ENCODE peak calls at places on chromosome 2, in ten cellular contexts. One of them, this sample, is unnamed.

GRCh38 chr2:118065015-118065666 is 23.1 kb upstream of the INSIG2 start:
- DNase-seq in neuronal stem cell: no peak
- DNase-seq in fibroblast of lung: no peak
- DNase-seq in iris pigment epithelial cell: no peak
- DNase-seq in SW480: no peak
- DNase-seq in natural killer cell: no peak
- DNase-seq in stimulated activated CD8-positive, alpha-beta memory T cell treated with anti-CD3 and anti-CD28 coated beads, Interleukin-15, amount 100 ng/mL, for 24 hours: no peak
- DNase-seq in AG08396: no peak
- DNase-seq in H9: no peak
- DNase-seq in endodermal cell: no peak
- DNase-seq in this sample: no peak

GRCh38 chr2:241514545-241514944 is 6.2 kb upstream of the STK25 start:
- DNase-seq in stimulated activated CD8-positive, alpha-beta memory T cell treated with anti-CD3 and anti-CD28 coated beads, Interleukin-15, amount 100 ng/mL, for 24 hours: no peak
- DNase-seq in AG08396: no peak
- DNase-seq in H9: no peak
- DNase-seq in endodermal cell: no peak
- DNase-seq in natural killer cell: no peak
- DNase-seq in SW480: no peak
- DNase-seq in neuronal stem cell: no peak
- DNase-seq in fibroblast of lung: no peak
- DNase-seq in iris pigment epithelial cell: peak; percentile 43
- DNase-seq in this sample: no peak

GRCh38 chr2:99439989-99440388 is 49.8 kb downstream of the REV1 start:
- DNase-seq in fibroblast of lung: no peak
- DNase-seq in natural killer cell: no peak
- DNase-seq in AG08396: no peak
- DNase-seq in H9: no peak
- DNase-seq in SW480: no peak
- DNase-seq in stimulated activated CD8-positive, alpha-beta memory T cell treated with anti-CD3 and anti-CD28 coated beads, Interleukin-15, amount 100 ng/mL, for 24 hours: no peak
- DNase-seq in neuronal stem cell: no peak
- DNase-seq in endodermal cell: no peak
- DNase-seq in iris pigment epithelial cell: no peak
- DNase-seq in this sample: no peak

GRCh38 chr2:52831216-52831615 is 936.4 kb upstream of the CHAC2 start:
- DNase-seq in natural killer cell: no peak
- DNase-seq in stimulated activated CD8-positive, alpha-beta memory T cell treated with anti-CD3 and anti-CD28 coated beads, Interleukin-15, amount 100 ng/mL, for 24 hours: no peak
- DNase-seq in AG08396: no peak
- DNase-seq in fibroblast of lung: no peak
- DNase-seq in H9: no peak
- DNase-seq in iris pigment epithelial cell: no peak
- DNase-seq in endodermal cell: no peak
- DNase-seq in neuronal stem cell: no peak
- DNase-seq in SW480: no peak
- DNase-seq in this sample: no peak

GRCh38 chr2:152647417-152648010 is 69.7 kb downstream of the PRPF40A start:
- DNase-seq in SW480: peak; percentile 80
- DNase-seq in H9: no peak
- DNase-seq in AG08396: peak; percentile 21
- DNase-seq in natural killer cell: no peak
- DNase-seq in stimulated activated CD8-positive, alpha-beta memory T cell treated with anti-CD3 and anti-CD28 coated beads, Interleukin-15, amount 100 ng/mL, for 24 hours: no peak
- DNase-seq in fibroblast of lung: peak; percentile 68
- DNase-seq in neuronal stem cell: no peak
- DNase-seq in endodermal cell: no peak
- DNase-seq in iris pigment epithelial cell: peak; percentile 32
- DNase-seq in this sample: peak; percentile 30

GRCh38 chr2:111930875-111931274 is 32.5 kb downstream of the MERTK start:
- DNase-seq in stimulated activated CD8-positive, alpha-beta memory T cell treated with anti-CD3 and anti-CD28 coated beads, Interleukin-15, amount 100 ng/mL, for 24 hours: no peak
- DNase-seq in H9: no peak
- DNase-seq in AG08396: peak; percentile 21
- DNase-seq in SW480: no peak
- DNase-seq in neuronal stem cell: no peak
- DNase-seq in fibroblast of lung: peak; percentile 56
- DNase-seq in endodermal cell: no peak
- DNase-seq in natural killer cell: no peak
- DNase-seq in iris pigment epithelial cell: peak; percentile 71
- DNase-seq in this sample: no peak

GRCh38 chr2:171095014-171095582 is 65.6 kb downstream of the TLK1 start:
- DNase-seq in AG08396: no peak
- DNase-seq in fibroblast of lung: no peak
- DNase-seq in natural killer cell: no peak
- DNase-seq in SW480: no peak
- DNase-seq in H9: no peak
- DNase-seq in iris pigment epithelial cell: no peak
- DNase-seq in neuronal stem cell: no peak
- DNase-seq in stimulated activated CD8-positive, alpha-beta memory T cell treated with anti-CD3 and anti-CD28 coated beads, Interleukin-15, amount 100 ng/mL, for 24 hours: no peak
- DNase-seq in endodermal cell: no peak
- DNase-seq in this sample: no peak

GRCh38 chr2:37376421-37377186 is 32.2 kb downstream of the QPCT start:
- DNase-seq in neuronal stem cell: no peak
- DNase-seq in H9: no peak
- DNase-seq in SW480: peak; percentile 98
- DNase-seq in stimulated activated CD8-positive, alpha-beta memory T cell treated with anti-CD3 and anti-CD28 coated beads, Interleukin-15, amount 100 ng/mL, for 24 hours: no peak
- DNase-seq in natural killer cell: no peak
- DNase-seq in iris pigment epithelial cell: peak; percentile 22
- DNase-seq in endodermal cell: no peak
- DNase-seq in AG08396: peak; percentile 65
- DNase-seq in fibroblast of lung: peak; percentile 94
- DNase-seq in this sample: peak; percentile 91

GRCh38 chr2:96207073-96207777 is 1.4 kb downstream of the STARD7 start:
- DNase-seq in AG08396: no peak
- DNase-seq in neuronal stem cell: no peak
- DNase-seq in endodermal cell: no peak
- DNase-seq in iris pigment epithelial cell: peak; percentile 26
- DNase-seq in natural killer cell: no peak
- DNase-seq in fibroblast of lung: no peak
- DNase-seq in H9: no peak
- DNase-seq in SW480: no peak
- DNase-seq in stimulated activated CD8-positive, alpha-beta memory T cell treated with anti-CD3 and anti-CD28 coated beads, Interleukin-15, amount 100 ng/mL, for 24 hours: no peak
- DNase-seq in this sample: no peak

GRCh38 chr2:6826081-6826913 is 39.4 kb downstream of the CMPK2 start:
- DNase-seq in neuronal stem cell: no peak
- DNase-seq in fibroblast of lung: peak; percentile 67
- DNase-seq in H9: no peak
- DNase-seq in endodermal cell: peak; percentile 81
- DNase-seq in natural killer cell: peak; percentile 23
- DNase-seq in stimulated activated CD8-positive, alpha-beta memory T cell treated with anti-CD3 and anti-CD28 coated beads, Interleukin-15, amount 100 ng/mL, for 24 hours: peak; percentile 9
- DNase-seq in AG08396: peak; percentile 40
- DNase-seq in SW480: peak; percentile 30
- DNase-seq in iris pigment epithelial cell: peak; percentile 89
- DNase-seq in this sample: peak; percentile 37

GRCh38 chr2:16971722-16972234 is 306.1 kb upstream of the CYRIA start:
- DNase-seq in AG08396: no peak
- DNase-seq in iris pigment epithelial cell: no peak
- DNase-seq in endodermal cell: no peak
- DNase-seq in natural killer cell: no peak
- DNase-seq in H9: no peak
- DNase-seq in SW480: no peak
- DNase-seq in stimulated activated CD8-positive, alpha-beta memory T cell treated with anti-CD3 and anti-CD28 coated beads, Interleukin-15, amount 100 ng/mL, for 24 hours: no peak
- DNase-seq in fibroblast of lung: no peak
- DNase-seq in neuronal stem cell: no peak
- DNase-seq in this sample: no peak

GRCh38 chr2:187842978-187843847 is 289.0 kb upstream of the TFPI start:
- DNase-seq in SW480: peak; percentile 28
- DNase-seq in AG08396: peak; percentile 28
- DNase-seq in natural killer cell: no peak
- DNase-seq in H9: no peak
- DNase-seq in iris pigment epithelial cell: peak; percentile 81
- DNase-seq in stimulated activated CD8-positive, alpha-beta memory T cell treated with anti-CD3 and anti-CD28 coated beads, Interleukin-15, amount 100 ng/mL, for 24 hours: no peak
- DNase-seq in fibroblast of lung: peak; percentile 86
- DNase-seq in endodermal cell: no peak
- DNase-seq in neuronal stem cell: peak; percentile 57
- DNase-seq in this sample: peak; percentile 38

GRCh38 chr2:203774760-203775159 is 68.3 kb downstream of the CD28 start:
- DNase-seq in iris pigment epithelial cell: no peak
- DNase-seq in neuronal stem cell: no peak
- DNase-seq in natural killer cell: no peak
- DNase-seq in stimulated activated CD8-positive, alpha-beta memory T cell treated with anti-CD3 and anti-CD28 coated beads, Interleukin-15, amount 100 ng/mL, for 24 hours: no peak
- DNase-seq in SW480: no peak
- DNase-seq in endodermal cell: no peak
- DNase-seq in fibroblast of lung: no peak
- DNase-seq in H9: no peak
- DNase-seq in AG08396: no peak
- DNase-seq in this sample: no peak

GRCh38 chr2:12498703-12499102 is 218.0 kb upstream of the TRIB2 start:
- DNase-seq in AG08396: peak; percentile 28
- DNase-seq in iris pigment epithelial cell: no peak
- DNase-seq in stimulated activated CD8-positive, alpha-beta memory T cell treated with anti-CD3 and anti-CD28 coated beads, Interleukin-15, amount 100 ng/mL, for 24 hours: no peak
- DNase-seq in neuronal stem cell: no peak
- DNase-seq in H9: no peak
- DNase-seq in fibroblast of lung: peak; percentile 33
- DNase-seq in SW480: peak; percentile 31
- DNase-seq in natural killer cell: no peak
- DNase-seq in endodermal cell: no peak
- DNase-seq in this sample: peak; percentile 69

GRCh38 chr2:15145046-15145817 is 415.9 kb downstream of the NBAS start:
- DNase-seq in iris pigment epithelial cell: no peak
- DNase-seq in AG08396: no peak
- DNase-seq in endodermal cell: no peak
- DNase-seq in stimulated activated CD8-positive, alpha-beta memory T cell treated with anti-CD3 and anti-CD28 coated beads, Interleukin-15, amount 100 ng/mL, for 24 hours: no peak
- DNase-seq in natural killer cell: no peak
- DNase-seq in H9: no peak
- DNase-seq in fibroblast of lung: no peak
- DNase-seq in SW480: no peak
- DNase-seq in neuronal stem cell: no peak
- DNase-seq in this sample: no peak

GRCh38 chr2:101558740-101559508 is 84.0 kb upstream of the RFX8 start:
- DNase-seq in iris pigment epithelial cell: peak; percentile 82
- DNase-seq in stimulated activated CD8-positive, alpha-beta memory T cell treated with anti-CD3 and anti-CD28 coated beads, Interleukin-15, amount 100 ng/mL, for 24 hours: no peak
- DNase-seq in AG08396: peak; percentile 71
- DNase-seq in neuronal stem cell: no peak
- DNase-seq in natural killer cell: no peak
- DNase-seq in SW480: no peak
- DNase-seq in fibroblast of lung: peak; percentile 93
- DNase-seq in H9: no peak
- DNase-seq in endodermal cell: no peak
- DNase-seq in this sample: no peak

GRCh38 chr2:8522682-8523081 is 159.2 kb upstream of the ID2 start:
- DNase-seq in iris pigment epithelial cell: no peak
- DNase-seq in AG08396: no peak
- DNase-seq in endodermal cell: no peak
- DNase-seq in natural killer cell: no peak
- DNase-seq in stimulated activated CD8-positive, alpha-beta memory T cell treated with anti-CD3 and anti-CD28 coated beads, Interleukin-15, amount 100 ng/mL, for 24 hours: no peak
- DNase-seq in neuronal stem cell: no peak
- DNase-seq in fibroblast of lung: no peak
- DNase-seq in SW480: no peak
- DNase-seq in H9: no peak
- DNase-seq in this sample: no peak

GRCh38 chr2:203918839-203919238 is 17.7 kb upstream of the ICOS start:
- DNase-seq in SW480: no peak
- DNase-seq in stimulated activated CD8-positive, alpha-beta memory T cell treated with anti-CD3 and anti-CD28 coated beads, Interleukin-15, amount 100 ng/mL, for 24 hours: no peak
- DNase-seq in iris pigment epithelial cell: no peak
- DNase-seq in AG08396: no peak
- DNase-seq in endodermal cell: no peak
- DNase-seq in fibroblast of lung: no peak
- DNase-seq in H9: no peak
- DNase-seq in neuronal stem cell: no peak
- DNase-seq in natural killer cell: no peak
- DNase-seq in this sample: no peak

GRCh38 chr2:31379747-31380146 is 34.8 kb downstream of the XDH start:
- DNase-seq in fibroblast of lung: no peak
- DNase-seq in iris pigment epithelial cell: no peak
- DNase-seq in endodermal cell: no peak
- DNase-seq in natural killer cell: no peak
- DNase-seq in neuronal stem cell: no peak
- DNase-seq in AG08396: no peak
- DNase-seq in stimulated activated CD8-positive, alpha-beta memory T cell treated with anti-CD3 and anti-CD28 coated beads, Interleukin-15, amount 100 ng/mL, for 24 hours: no peak
- DNase-seq in SW480: no peak
- DNase-seq in H9: no peak
- DNase-seq in this sample: no peak

GRCh38 chr2:205898744-205899143 is 187.2 kb downstream of the INO80D start:
- DNase-seq in SW480: no peak
- DNase-seq in stimulated activated CD8-positive, alpha-beta memory T cell treated with anti-CD3 and anti-CD28 coated beads, Interleukin-15, amount 100 ng/mL, for 24 hours: no peak
- DNase-seq in H9: no peak
- DNase-seq in neuronal stem cell: no peak
- DNase-seq in iris pigment epithelial cell: no peak
- DNase-seq in AG08396: no peak
- DNase-seq in endodermal cell: no peak
- DNase-seq in natural killer cell: no peak
- DNase-seq in fibroblast of lung: no peak
- DNase-seq in this sample: no peak

GRCh38 chr2:150357770-150358467 is 129.5 kb downstream of the RND3 start:
- DNase-seq in AG08396: no peak
- DNase-seq in neuronal stem cell: no peak
- DNase-seq in H9: no peak
- DNase-seq in fibroblast of lung: no peak
- DNase-seq in natural killer cell: no peak
- DNase-seq in stimulated activated CD8-positive, alpha-beta memory T cell treated with anti-CD3 and anti-CD28 coated beads, Interleukin-15, amount 100 ng/mL, for 24 hours: no peak
- DNase-seq in endodermal cell: no peak
- DNase-seq in iris pigment epithelial cell: peak; percentile 42
- DNase-seq in SW480: no peak
- DNase-seq in this sample: no peak

GRCh38 chr2:229160180-229160579 is 110.9 kb downstream of the PID1 start:
- DNase-seq in neuronal stem cell: no peak
- DNase-seq in H9: no peak
- DNase-seq in endodermal cell: no peak
- DNase-seq in natural killer cell: no peak
- DNase-seq in fibroblast of lung: no peak
- DNase-seq in iris pigment epithelial cell: no peak
- DNase-seq in SW480: no peak
- DNase-seq in stimulated activated CD8-positive, alpha-beta memory T cell treated with anti-CD3 and anti-CD28 coated beads, Interleukin-15, amount 100 ng/mL, for 24 hours: no peak
- DNase-seq in AG08396: no peak
- DNase-seq in this sample: no peak

GRCh38 chr2:209191139-209191538 is 232.7 kb upstream of the MAP2 start:
- DNase-seq in natural killer cell: no peak
- DNase-seq in neuronal stem cell: no peak
- DNase-seq in iris pigment epithelial cell: no peak
- DNase-seq in AG08396: no peak
- DNase-seq in endodermal cell: no peak
- DNase-seq in SW480: no peak
- DNase-seq in stimulated activated CD8-positive, alpha-beta memory T cell treated with anti-CD3 and anti-CD28 coated beads, Interleukin-15, amount 100 ng/mL, for 24 hours: no peak
- DNase-seq in H9: no peak
- DNase-seq in fibroblast of lung: no peak
- DNase-seq in this sample: no peak

GRCh38 chr2:80489718-80490117 is 185.2 kb upstream of the LRRTM1 start:
- DNase-seq in endodermal cell: no peak
- DNase-seq in natural killer cell: no peak
- DNase-seq in stimulated activated CD8-positive, alpha-beta memory T cell treated with anti-CD3 and anti-CD28 coated beads, Interleukin-15, amount 100 ng/mL, for 24 hours: no peak
- DNase-seq in AG08396: peak; percentile 17
- DNase-seq in neuronal stem cell: no peak
- DNase-seq in iris pigment epithelial cell: peak; percentile 77
- DNase-seq in SW480: no peak
- DNase-seq in fibroblast of lung: peak; percentile 19
- DNase-seq in H9: no peak
- DNase-seq in this sample: peak; percentile 6

GRCh38 chr2:45874324-45874723 is 222.8 kb downstream of the PRKCE start:
- DNase-seq in endodermal cell: no peak
- DNase-seq in AG08396: no peak
- DNase-seq in neuronal stem cell: no peak
- DNase-seq in fibroblast of lung: no peak
- DNase-seq in natural killer cell: no peak
- DNase-seq in stimulated activated CD8-positive, alpha-beta memory T cell treated with anti-CD3 and anti-CD28 coated beads, Interleukin-15, amount 100 ng/mL, for 24 hours: no peak
- DNase-seq in H9: no peak
- DNase-seq in SW480: no peak
- DNase-seq in iris pigment epithelial cell: no peak
- DNase-seq in this sample: no peak

GRCh38 chr2:9975328-9975727 is 23.8 kb downstream of the GRHL1 start:
- DNase-seq in AG08396: no peak
- DNase-seq in natural killer cell: no peak
- DNase-seq in endodermal cell: no peak
- DNase-seq in stimulated activated CD8-positive, alpha-beta memory T cell treated with anti-CD3 and anti-CD28 coated beads, Interleukin-15, amount 100 ng/mL, for 24 hours: no peak
- DNase-seq in iris pigment epithelial cell: peak; percentile 83
- DNase-seq in neuronal stem cell: no peak
- DNase-seq in SW480: no peak
- DNase-seq in H9: no peak
- DNase-seq in fibroblast of lung: peak; percentile 83
- DNase-seq in this sample: no peak

This sample was measured in HFF-Myc.